ENCODE peak calls at places on chromosomes 11 and 22, in ten cellular contexts. N, V, S, R, Y, C, O, G, H and E are unnamed samples.

GRCh38 chr11:17543574-17544180 is 539 bp downstream of the USH1C start:
- DNase-seq in N (no peak), V (no peak), S (no peak), R (no peak), Y (no peak), C (no peak), O (no peak), G (no peak), H (no peak), E (no peak)

GRCh38 chr22:50304528-50305392 is 2.7 kb downstream of the PLXNB2 start:
- DNase-seq in N (no peak), V (no peak), S (no peak), R (peak; percentile 82), Y (no peak), C (peak; percentile 68), O (no peak), G (no peak), H (no peak), E (no peak)

GRCh38 chr11:89168396-89168795 is 9.3 kb upstream of the TYR start:
- DNase-seq in N (no peak), V (no peak), S (no peak), R (no peak), Y (no peak), C (no peak), O (no peak), G (no peak), H (no peak), E (no peak)

GRCh38 chr11:70824590-70825300 is 426.4 kb downstream of the CTTN start:
- DNase-seq in N (no peak), V (no peak), S (no peak), R (no peak), Y (no peak), C (no peak), O (peak; percentile 51), G (no peak), H (peak; percentile 34), E (no peak)

GRCh38 chr22:27875951-27876350 is 43.1 kb downstream of the PITPNB start:
- DNase-seq in N (no peak), V (no peak), S (no peak), R (no peak), Y (no peak), C (no peak), O (no peak), G (no peak), H (no peak), E (no peak)

GRCh38 chr11:109305009-109305408 is 117.0 kb upstream of the C11orf87 start:
- DNase-seq in N (no peak), V (no peak), S (no peak), R (no peak), Y (no peak), C (no peak), O (no peak), G (no peak), H (no peak), E (no peak)

GRCh38 chr11:5514841-5515240 is 1.7 kb downstream of the UBQLNL start:
- DNase-seq in N (no peak), V (no peak), S (no peak), R (no peak), Y (no peak), C (no peak), O (no peak), G (no peak), H (no peak), E (no peak)

GRCh38 chr11:43545610-43546009 is 134.9 kb upstream of the HSD17B12 start:
- DNase-seq in N (no peak), V (no peak), S (no peak), R (no peak), Y (no peak), C (no peak), O (no peak), G (no peak), H (no peak), E (no peak)

GRCh38 chr11:57649826-57650738 is at the start of gene YPEL4:
- DNase-seq in N (no peak), V (peak; percentile 54), S (peak; percentile 94), R (no peak), Y (peak; percentile 46), C (no peak), O (peak; percentile 88), G (no peak), H (peak; percentile 4), E (no peak)

GRCh38 chr11:387193-387793 is 6.7 kb upstream of the PKP3 start:
- DNase-seq in N (no peak), V (no peak), S (no peak), R (no peak), Y (no peak), C (no peak), O (no peak), G (no peak), H (no peak), E (no peak)